ENCODE peak calls at places on chromosome 10, in nine cellular contexts. One of them, this sample, is unnamed.
A peak's percentile ranks its signal among the peaks of the same experiment; 100 is the strongest.

GRCh38 chr10:51485668-51486067 is 213.7 kb downstream of the CSTF2T start:
- DNase-seq in T follicular helper cell: no peak
- DNase-seq in germinal center: no peak
- DNase-seq in T-helper 1 cell: no peak
- DNase-seq in myocyte: no peak
- DNase-seq in GM03348: no peak
- DNase-seq in substantia nigra: no peak
- DNase-seq in neural progenitor cell: no peak
- DNase-seq in GM13977: no peak
- DNase-seq in this sample: no peak

GRCh38 chr10:83045731-83046130 is 1093.6 kb upstream of the GHITM start:
- DNase-seq in T follicular helper cell: no peak
- DNase-seq in germinal center: no peak
- DNase-seq in T-helper 1 cell: no peak
- DNase-seq in myocyte: no peak
- DNase-seq in GM03348: no peak
- DNase-seq in substantia nigra: no peak
- DNase-seq in neural progenitor cell: no peak
- DNase-seq in GM13977: no peak
- DNase-seq in this sample: no peak

GRCh38 chr10:130020651-130021372 is 56.7 kb upstream of the EBF3 start:
- DNase-seq in T follicular helper cell: no peak
- DNase-seq in germinal center: no peak
- DNase-seq in T-helper 1 cell: no peak
- DNase-seq in myocyte: no peak
- DNase-seq in GM03348: peak; percentile 52
- DNase-seq in substantia nigra: no peak
- DNase-seq in neural progenitor cell: no peak
- DNase-seq in GM13977: no peak
- DNase-seq in this sample: peak; percentile 58

GRCh38 chr10:29392376-29393021 is 103.6 kb downstream of the LYZL1 start:
- DNase-seq in T follicular helper cell: no peak
- DNase-seq in germinal center: peak; percentile 40
- DNase-seq in T-helper 1 cell: no peak
- DNase-seq in myocyte: peak; percentile 51
- DNase-seq in GM03348: peak; percentile 69
- DNase-seq in substantia nigra: peak; percentile 3
- DNase-seq in neural progenitor cell: peak; percentile 78
- DNase-seq in GM13977: peak; percentile 51
- DNase-seq in this sample: peak; percentile 22

GRCh38 chr10:2436933-2437332 is 630.4 kb upstream of the PFKP start:
- DNase-seq in T follicular helper cell: no peak
- DNase-seq in germinal center: no peak
- DNase-seq in T-helper 1 cell: no peak
- DNase-seq in myocyte: no peak
- DNase-seq in GM03348: no peak
- DNase-seq in substantia nigra: no peak
- DNase-seq in neural progenitor cell: no peak
- DNase-seq in GM13977: no peak
- DNase-seq in this sample: no peak

GRCh38 chr10:110860576-110861241 is 11.0 kb upstream of the PDCD4 start:
- DNase-seq in T follicular helper cell: peak; percentile 26
- DNase-seq in germinal center: no peak
- DNase-seq in T-helper 1 cell: peak; percentile 45
- DNase-seq in myocyte: no peak
- DNase-seq in GM03348: no peak
- DNase-seq in substantia nigra: no peak
- DNase-seq in neural progenitor cell: no peak
- DNase-seq in GM13977: no peak
- DNase-seq in this sample: no peak

GRCh38 chr10:89992575-89992974 is 291.2 kb downstream of the KIF20B start:
- DNase-seq in T follicular helper cell: no peak
- DNase-seq in germinal center: no peak
- DNase-seq in T-helper 1 cell: no peak
- DNase-seq in myocyte: no peak
- DNase-seq in GM03348: no peak
- DNase-seq in substantia nigra: no peak
- DNase-seq in neural progenitor cell: no peak
- DNase-seq in GM13977: no peak
- DNase-seq in this sample: no peak

GRCh38 chr10:79316671-79317431 is 30.4 kb upstream of the PPIF start:
- DNase-seq in T follicular helper cell: no peak
- DNase-seq in germinal center: peak; percentile 52
- DNase-seq in T-helper 1 cell: no peak
- DNase-seq in myocyte: no peak
- DNase-seq in GM03348: no peak
- DNase-seq in substantia nigra: no peak
- DNase-seq in neural progenitor cell: no peak
- DNase-seq in GM13977: peak; percentile 62
- DNase-seq in this sample: no peak

GRCh38 chr10:49556723-49557122 is 17.8 kb upstream of the ERCC6 start:
- DNase-seq in T follicular helper cell: no peak
- DNase-seq in germinal center: no peak
- DNase-seq in T-helper 1 cell: no peak
- DNase-seq in myocyte: no peak
- DNase-seq in GM03348: no peak
- DNase-seq in substantia nigra: no peak
- DNase-seq in neural progenitor cell: no peak
- DNase-seq in GM13977: no peak
- DNase-seq in this sample: no peak

GRCh38 chr10:113970641-113971040 is 73.0 kb upstream of the ADRB1 start:
- DNase-seq in T follicular helper cell: no peak
- DNase-seq in germinal center: no peak
- DNase-seq in T-helper 1 cell: no peak
- DNase-seq in myocyte: no peak
- DNase-seq in GM03348: no peak
- DNase-seq in substantia nigra: no peak
- DNase-seq in neural progenitor cell: no peak
- DNase-seq in GM13977: no peak
- DNase-seq in this sample: no peak